ENCODE peak calls at places on chromosomes 13 and 19, in five cellular contexts. J is IMR-90, Q is fibroblast of lung, K is GM23248, M is OCI-LY7. S is an unnamed sample.

GRCh38 chr19:22784051-22784450 is at the start of gene ZNF99:
- DNase-seq in Q (no peak), M (no peak), K (no peak), J (no peak), S (no peak)

GRCh38 chr13:53104120-53104519 is 75.5 kb downstream of the OLFM4 start:
- DNase-seq in Q (no peak), K (no peak), J (no peak), M (no peak), S (no peak)

GRCh38 chr13:40247845-40248244 is 418.6 kb downstream of the FOXO1 start:
- DNase-seq in Q (peak), J (no peak), K (peak), M (no peak), S (no peak)

GRCh38 chr13:21402586-21403307 is 56.4 kb downstream of the ZDHHC20 start:
- DNase-seq in K (peak), M (no peak), J (peak), Q (peak), S (no peak)

GRCh38 chr19:11164879-11165406 is 9.4 kb upstream of the SPC24 start:
- DNase-seq in Q (peak), M (no peak), J (peak), K (peak), S (no peak)

GRCh38 chr19:42831221-42832019 is 48.1 kb downstream of the PSG1 start:
- DNase-seq in J (no peak), M (no peak), Q (no peak), K (no peak), S (no peak)

GRCh38 chr19:3047307-3048189 is 14.7 kb downstream of the TLE5 start:
- DNase-seq in J (peak), M (peak), Q (peak), K (peak), S (no peak)

GRCh38 chr13:46278474-46278873 is 66.7 kb downstream of the LRRC63 start:
- DNase-seq in Q (no peak), M (peak), J (no peak), K (no peak), S (no peak)

GRCh38 chr13:109869312-109870237 is 83.2 kb upstream of the IRS2 start:
- DNase-seq in K (peak), J (peak), Q (peak), M (no peak), S (no peak)

GRCh38 chr13:33639640-33640080 is 178.3 kb upstream of the RFC3 start:
- DNase-seq in M (peak), K (peak), J (no peak), Q (no peak), S (peak)

DNA sequence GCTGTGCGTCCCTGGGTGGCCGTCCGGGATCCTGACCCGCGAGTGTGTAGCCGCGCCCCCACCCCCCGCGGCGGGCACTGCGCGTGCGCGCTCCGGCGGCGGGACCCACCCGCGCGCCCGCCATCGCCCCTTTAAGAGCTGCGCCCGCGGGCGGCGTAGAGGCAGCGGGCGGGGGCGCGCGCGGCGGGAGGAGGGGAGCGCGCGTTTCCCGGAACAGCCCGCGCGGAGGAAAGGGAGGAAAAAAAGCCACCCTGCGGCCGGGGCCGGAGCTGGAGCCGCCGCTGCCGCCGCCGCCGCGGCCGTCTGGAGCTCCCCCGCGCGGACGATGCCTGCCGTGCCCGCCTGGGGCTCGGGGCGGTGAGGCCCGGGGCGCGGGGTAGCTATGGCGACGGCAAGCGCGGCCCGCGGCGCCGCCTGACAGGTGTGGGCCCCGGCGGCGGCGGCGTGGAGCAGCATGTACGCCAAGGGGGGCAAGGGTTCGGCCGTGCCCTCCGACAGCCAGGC is at the start of gene SSBP4:
- DNase-seq in K (peak), J (peak), Q (peak), M (peak), S (no peak)
- H2AFZ ChIP-seq in K (peak), J (peak), Q (peak), M (peak), S (peak)

DNA sequence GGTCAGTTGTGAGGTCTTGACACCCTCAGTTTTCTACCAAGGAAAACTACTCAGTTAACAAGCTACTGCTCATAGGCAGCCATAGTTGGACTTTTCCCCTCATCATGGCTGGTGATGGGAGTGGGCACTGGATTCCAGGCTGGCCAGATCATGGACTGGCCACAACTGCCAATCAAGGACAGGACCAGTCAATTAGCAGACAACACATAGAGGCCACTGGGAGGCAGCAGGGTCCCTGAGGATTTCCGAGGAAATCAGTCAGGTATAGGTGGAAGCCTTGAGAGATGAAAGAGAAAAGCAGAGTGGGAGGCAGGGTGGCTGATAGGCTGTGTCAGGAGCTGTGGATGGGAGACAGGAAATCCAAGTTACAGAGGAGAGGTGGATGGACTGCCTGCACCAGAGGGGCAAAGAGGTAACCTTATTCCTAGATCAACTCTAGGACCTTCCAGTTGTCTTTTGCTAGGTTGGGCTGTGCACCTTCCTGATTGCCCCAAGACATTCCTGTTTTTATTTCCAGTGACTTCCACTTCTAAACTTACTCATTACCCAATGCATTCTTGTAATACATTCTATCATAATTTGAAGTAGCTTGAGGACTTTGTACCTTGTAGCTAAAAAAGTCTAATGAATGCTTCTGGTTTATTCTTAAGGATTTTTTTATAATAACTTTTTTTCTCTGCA is 361.8 kb downstream of the KCNRG start:
- DNase-seq in M (no peak), J (no peak), Q (no peak), K (no peak), S (no peak)
- H2AFZ ChIP-seq in M (no peak), J (no peak), Q (no peak), K (no peak), S (no peak)

DNA sequence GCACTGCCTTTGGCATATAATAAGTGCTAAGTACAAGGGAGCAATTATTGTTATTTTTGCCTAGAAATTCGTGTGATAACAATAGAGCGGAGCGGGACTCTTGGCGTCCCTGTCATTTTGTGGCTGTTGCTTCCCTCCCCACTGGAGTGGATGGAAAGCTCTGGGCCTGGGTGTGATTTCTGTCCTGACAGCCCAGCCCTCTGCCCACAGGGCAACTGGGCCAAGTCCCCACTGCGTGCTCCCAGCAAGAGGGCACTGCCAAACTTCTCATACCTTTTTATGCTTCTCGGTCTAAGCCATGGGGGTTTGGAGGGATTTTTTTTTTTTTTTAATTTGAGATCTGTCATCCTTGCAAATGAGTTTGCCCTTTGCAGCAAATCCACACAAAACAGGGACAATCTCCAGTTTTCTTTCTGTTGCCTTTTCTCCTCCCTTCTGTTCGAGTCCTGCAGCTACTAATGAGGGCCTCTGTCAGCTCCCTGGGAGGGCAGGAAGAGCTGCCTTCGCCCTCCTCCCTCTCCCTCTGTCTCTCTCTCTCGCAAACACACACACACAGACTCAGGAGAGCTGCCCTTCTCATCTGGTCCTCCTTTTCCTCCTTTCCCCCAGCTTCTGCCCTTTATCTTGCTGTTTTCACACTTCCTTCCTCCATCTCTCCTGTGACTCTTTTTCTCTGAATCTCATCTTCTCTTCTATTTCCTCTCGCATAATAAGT is 103.9 kb downstream of the DNAJC15 start:
- DNase-seq in K (no peak), Q (no peak), M (peak), J (no peak), S (no peak)
- H2AFZ ChIP-seq in K (no peak), Q (peak), M (peak), J (peak), S (peak)

GRCh38 chr13:52061587-52061986 is 37.1 kb downstream of the UTP14C start:
- DNase-seq in J (no peak), K (peak), Q (peak), M (no peak), S (no peak)
- H2AFZ ChIP-seq in J (no peak), K (peak), Q (no peak), M (no peak), S (no peak)

GRCh38 chr19:14090509-14091085 is at the start of gene SAMD1:
- DNase-seq in M (peak), J (peak), K (peak), Q (peak), S (no peak)
- H2AFZ ChIP-seq in M (peak), J (peak), K (peak), Q (no peak), S (peak)

GRCh38 chr19:48230555-48231129 is 25.1 kb downstream of the CARD8 start:
- DNase-seq in M (no peak), J (no peak), Q (no peak), K (no peak), S (no peak)
- H2AFZ ChIP-seq in M (no peak), J (peak), Q (no peak), K (no peak), S (no peak)

GRCh38 chr13:28623782-28624706 is 34.9 kb upstream of the POMP start:
- DNase-seq in K (peak), Q (peak), M (no peak), J (peak), S (no peak)
- H2AFZ ChIP-seq in K (peak), Q (no peak), M (no peak), J (peak), S (no peak)

DNA sequence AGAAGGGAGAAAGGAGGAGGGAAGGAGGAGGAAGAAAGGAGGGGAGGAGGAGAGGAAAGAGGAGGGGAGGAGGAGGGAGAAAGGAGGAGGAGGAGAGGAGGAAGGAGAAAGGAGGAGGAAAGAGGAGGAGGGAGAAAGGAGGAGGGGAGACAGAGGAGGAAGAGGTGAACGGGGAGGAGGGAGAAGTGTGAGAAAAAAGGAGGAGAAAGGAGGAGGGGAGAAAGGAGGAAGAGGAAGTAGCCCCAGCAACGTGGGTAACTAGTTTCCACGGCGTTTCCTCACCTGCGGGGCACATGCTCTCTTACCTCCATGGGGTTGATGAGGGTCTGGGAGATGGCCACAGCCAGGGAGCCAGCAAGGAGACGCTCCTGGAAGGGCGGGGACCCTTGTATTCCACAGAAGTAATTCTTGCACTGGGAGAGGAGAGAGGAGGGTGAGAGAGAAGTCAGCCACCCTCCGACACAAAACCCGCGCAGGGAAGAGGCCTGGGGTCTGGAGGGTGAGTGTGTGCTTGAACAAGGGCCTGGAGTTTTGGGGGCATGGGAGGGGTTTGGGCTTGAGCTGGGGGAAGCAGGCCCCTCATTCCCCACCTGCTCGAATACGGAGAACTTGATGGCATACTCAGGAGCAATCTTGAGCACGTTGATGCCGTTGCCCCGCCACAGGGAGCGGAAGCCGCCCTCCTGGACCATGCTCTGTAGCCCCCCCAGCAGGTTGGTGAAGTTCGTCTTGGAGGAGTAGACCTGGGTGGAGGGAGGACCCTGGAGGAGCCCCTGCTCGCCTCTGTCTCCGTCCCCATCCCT is 3.9 kb downstream of the SLC25A41 start:
- DNase-seq in K (no peak), J (no peak), Q (no peak), M (peak), S (no peak)
- H2AFZ ChIP-seq in K (no peak), J (peak), Q (no peak), M (no peak), S (peak)

GRCh38 chr13:108496364-108497215 is 132.8 kb upstream of the MYO16 start:
- DNase-seq in Q (peak), K (no peak), J (no peak), M (no peak), S (no peak)
- H2AFZ ChIP-seq in Q (no peak), K (no peak), J (no peak), M (no peak), S (no peak)

DNA sequence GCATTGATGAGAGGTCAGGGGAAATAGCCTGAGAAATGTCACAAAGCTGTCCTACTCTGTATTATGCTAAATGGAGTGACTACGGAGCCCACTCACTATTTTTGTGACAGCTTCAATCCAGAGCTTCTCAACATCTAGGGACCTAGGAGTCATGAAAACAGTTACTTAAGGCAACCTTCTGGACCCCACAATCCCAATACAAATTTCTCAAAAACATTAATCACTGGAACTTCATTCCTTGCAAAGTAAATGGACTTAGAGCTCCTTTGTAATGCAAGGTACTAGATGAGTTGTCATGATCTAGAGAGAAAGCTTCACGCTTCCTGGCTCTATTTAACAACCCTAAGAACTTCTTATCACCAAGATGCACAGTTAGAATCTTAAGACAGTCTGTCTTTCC is 2.6 kb upstream of the RAP2A start:
- DNase-seq in K (no peak), J (no peak), M (no peak), Q (no peak), S (no peak)
- H2AFZ ChIP-seq in K (peak), J (no peak), M (no peak), Q (no peak), S (peak)